ENCODE peak calls at places on chromosomes 12 and 14, in ten cellular contexts. L is ACHN; C is caudate nucleus; K is RPMI8226; U is frontal cortex; E is GM06990; Q is brain microvascular endothelial cell; A is astrocyte of the hippocampus; G is OCI-M1; P is stimulated activated naive B cell treated with anti-CD40 and anti-IgM and Interleukin-4, amounts not matched to agents 10 μg/mL and 1 μg/mL and 100 μg/mL, for 72 hours. Z is an unnamed sample.

GRCh38 chr14:35533357-35534129 is 421 bp upstream of the INSM2 start:
- DNase-seq in A (peak), E (peak), L (peak), P (peak), U (peak), Q (peak), C (no peak), K (peak), G (no peak), Z (peak)

GRCh38 chr14:74882103-74882920 is 596 bp downstream of the DLST start:
- DNase-seq in G (peak), L (peak), E (no peak), U (peak), A (no peak), K (peak), P (peak), Q (peak), C (no peak), Z (no peak)

GRCh38 chr14:50559990-50560928 is at the start of gene ATL1:
- DNase-seq in U (peak), P (peak), K (no peak), C (peak), G (peak), E (peak), A (peak), Q (peak), L (peak), Z (peak)

GRCh38 chr14:38205949-38206665 is 1.6 kb upstream of the SSTR1 start:
- DNase-seq in K (no peak), G (no peak), A (no peak), L (no peak), E (no peak), U (no peak), P (no peak), C (no peak), Q (no peak), Z (no peak)

GRCh38 chr12:54572881-54573280 is 15.6 kb downstream of the PPP1R1A start:
- DNase-seq in A (no peak), G (no peak), E (no peak), U (no peak), P (no peak), C (no peak), K (no peak), Q (no peak), L (no peak), Z (no peak)

GRCh38 chr12:107782067-107782466 is 7.6 kb downstream of the ASCL4 start:
- DNase-seq in U (no peak), A (no peak), P (no peak), L (no peak), K (peak), Q (no peak), G (no peak), E (no peak), C (no peak), Z (no peak)

GRCh38 chr14:35155962-35156361 is 33.6 kb downstream of the PRORP start:
- DNase-seq in A (peak), L (no peak), G (peak), P (no peak), C (no peak), E (peak), U (no peak), Q (peak), K (no peak), Z (no peak)

GRCh38 chr12:125129592-125130255 is 64.5 kb downstream of the AACS start:
- DNase-seq in G (no peak), C (no peak), L (no peak), A (no peak), U (no peak), Q (no peak), P (no peak), E (no peak), K (no peak), Z (no peak)

GRCh38 chr12:79422060-79422812 is 268.5 kb downstream of the PAWR start:
- DNase-seq in A (peak), Q (no peak), K (no peak), G (no peak), L (peak), U (no peak), C (no peak), P (no peak), E (no peak), Z (no peak)

GRCh38 chr14:63134801-63135200 is 69.4 kb upstream of the RHOJ start:
- DNase-seq in A (peak), U (no peak), G (peak), L (peak), E (no peak), C (no peak), K (no peak), P (no peak), Q (peak), Z (no peak)

GRCh38 chr12:129404556-129404955 is 499.3 kb downstream of the TMEM132D start:
- DNase-seq in C (no peak), G (no peak), L (no peak), E (no peak), A (no peak), P (no peak), K (no peak), Q (no peak), U (no peak), Z (no peak)

GRCh38 chr12:13222076-13222475 is 25.6 kb downstream of the EMP1 start:
- DNase-seq in K (peak), U (no peak), C (no peak), Q (no peak), A (no peak), P (no peak), L (no peak), G (no peak), E (no peak), Z (no peak)

GRCh38 chr12:111367661-111368221 is 1.2 kb downstream of the PHETA1 start:
- DNase-seq in G (peak), U (no peak), E (no peak), L (peak), C (no peak), P (no peak), K (no peak), Q (peak), A (peak), Z (no peak)

GRCh38 chr14:86050072-86050683 is 520.2 kb downstream of the FLRT2 start:
- DNase-seq in Q (no peak), P (no peak), K (peak), E (no peak), U (no peak), C (no peak), G (no peak), A (no peak), L (no peak), Z (no peak)

GRCh38 chr14:39109893-39110715 is 4.0 kb upstream of the GEMIN2 start:
- DNase-seq in Q (no peak), K (no peak), P (no peak), E (no peak), G (no peak), C (no peak), A (no peak), U (no peak), L (no peak), Z (no peak)

GRCh38 chr12:110844551-110845395 is 2.0 kb upstream of the CCDC63 start:
- DNase-seq in C (no peak), L (no peak), P (no peak), U (no peak), K (no peak), Q (no peak), A (peak), G (no peak), E (no peak), Z (no peak)

GRCh38 chr14:78123650-78124253 is 46.4 kb upstream of the NRXN3 start:
- DNase-seq in A (no peak), L (no peak), K (no peak), P (no peak), E (no peak), C (no peak), U (no peak), G (no peak), Q (no peak), Z (no peak)

GRCh38 chr12:110244372-110244771 is 36.7 kb upstream of the ATP2A2 start:
- DNase-seq in A (no peak), Q (no peak), G (no peak), L (no peak), U (no peak), C (no peak), P (no peak), E (no peak), K (no peak), Z (no peak)

GRCh38 chr14:77903233-77903632 is 103.3 kb downstream of the ADCK1 start:
- DNase-seq in P (no peak), Q (no peak), L (no peak), U (no peak), G (no peak), K (no peak), A (no peak), E (no peak), C (no peak), Z (no peak)

GRCh38 chr12:49461221-49461620 is 77.6 kb upstream of the KCNH3 start:
- DNase-seq in K (no peak), G (no peak), C (no peak), L (no peak), U (no peak), P (no peak), Q (no peak), E (no peak), A (peak), Z (no peak)

GRCh38 chr12:39412210-39412609 is 30.7 kb downstream of the KIF21A start:
- DNase-seq in G (no peak), Q (no peak), A (no peak), L (no peak), U (no peak), C (no peak), K (no peak), P (no peak), E (no peak), Z (no peak)

GRCh38 chr12:78120866-78121590 is 290.3 kb downstream of the NAV3 start:
- DNase-seq in K (no peak), C (no peak), L (peak), U (no peak), G (peak), Q (peak), A (peak), E (no peak), P (no peak), Z (no peak)

GRCh38 chr12:109782322-109782695 is 50.9 kb downstream of the TRPV4 start:
- DNase-seq in U (no peak), L (no peak), P (no peak), E (no peak), Q (no peak), K (no peak), G (no peak), A (no peak), C (no peak), Z (no peak)

GRCh38 chr12:54352022-54352531 is 12.2 kb downstream of the GPR84 start:
- DNase-seq in U (no peak), K (no peak), E (peak), G (no peak), P (no peak), A (peak), L (no peak), C (no peak), Q (no peak), Z (peak)

GRCh38 chr12:27345376-27345775 is 12.7 kb downstream of the BMAL2 start:
- DNase-seq in L (no peak), G (no peak), C (no peak), Q (no peak), K (no peak), U (no peak), E (no peak), A (no peak), P (no peak), Z (no peak)

GRCh38 chr14:74593241-74593985 is 18.6 kb downstream of the LTBP2 start:
- DNase-seq in P (no peak), K (no peak), L (no peak), U (no peak), A (no peak), Q (no peak), G (no peak), E (no peak), C (no peak), Z (no peak)

GRCh38 chr12:22312336-22312735 is 22.2 kb downstream of the ST8SIA1 start:
- DNase-seq in A (peak), E (no peak), P (no peak), K (no peak), G (no peak), U (peak), C (no peak), Q (peak), L (no peak), Z (no peak)

GRCh38 chr14:101408077-101408831 is 153.0 kb upstream of the DIO3 start:
- DNase-seq in C (no peak), L (no peak), K (no peak), P (no peak), Q (peak), E (no peak), U (no peak), A (peak), G (no peak), Z (no peak)

GRCh38 chr12:51846911-51847829 is 1.3 kb downstream of the FIGNL2 start:
- DNase-seq in K (peak), A (peak), Q (no peak), P (no peak), E (no peak), L (peak), C (no peak), U (peak), G (no peak), Z (no peak)

GRCh38 chr14:24817638-24818053 is 183.7 kb upstream of the GZMB start:
- DNase-seq in K (no peak), L (no peak), U (no peak), P (no peak), C (no peak), G (no peak), E (no peak), Q (no peak), A (no peak), Z (no peak)

GRCh38 chr12:6092784-6093722 is 31.4 kb downstream of the VWF start:
- DNase-seq in E (no peak), L (peak), K (no peak), Q (peak), C (no peak), G (no peak), U (no peak), A (peak), P (no peak), Z (no peak)

GRCh38 chr12:108346022-108346633 is 7.0 kb upstream of the CMKLR1 start:
- DNase-seq in C (no peak), G (no peak), Q (no peak), U (no peak), E (no peak), P (no peak), A (no peak), L (no peak), K (no peak), Z (no peak)

GRCh38 chr14:23327947-23328744 is 6.9 kb downstream of the PABPN1 start:
- DNase-seq in A (peak), K (peak), P (peak), E (no peak), C (no peak), Q (peak), L (peak), U (peak), G (peak), Z (peak)

GRCh38 chr14:24605435-24606190 is 3.9 kb downstream of the GZMH start:
- DNase-seq in L (peak), E (peak), U (no peak), P (peak), Q (no peak), C (peak), A (peak), G (peak), K (peak), Z (no peak)

GRCh38 chr14:105090493-105091334 is 25.5 kb upstream of the GPR132 start:
- DNase-seq in U (peak), C (peak), L (peak), G (peak), K (peak), A (peak), E (peak), Q (peak), P (peak), Z (no peak)

GRCh38 chr12:100503228-100503628 is 29.6 kb downstream of the NR1H4 start:
- DNase-seq in L (peak), E (no peak), A (no peak), Q (no peak), G (no peak), U (no peak), P (no peak), C (no peak), K (no peak), Z (no peak)